ENCODE peak calls at places on chromosomes 7 and 10, in eight cellular contexts. H is transverse colon, L is left ventricle myocardium inferior, N is psoas muscle, A is tibial artery, J is uterus, U is PC-9, D is AG04450. Q is an unnamed sample.

GRCh38 chr10:13880760-13881159 is 294.0 kb downstream of the PRPF18 start:
- DNase-seq in H (no peak), L (no peak), D (no peak), A (no peak), U (no peak), J (no peak), N (no peak), Q (no peak)

GRCh38 chr10:117226813-117227451 is 14.0 kb upstream of the SLC18A2 start:
- DNase-seq in J (no peak), D (no peak), A (no peak), N (no peak), L (no peak), H (peak), U (no peak), Q (peak)

GRCh38 chr10:64518456-64518855 is 997.3 kb downstream of the REEP3 start:
- DNase-seq in N (no peak), A (no peak), H (no peak), J (no peak), D (no peak), L (no peak), U (no peak), Q (no peak)

GRCh38 chr7:106774768-106775551 is 90.1 kb upstream of the PIK3CG start:
- DNase-seq in L (no peak), D (no peak), H (no peak), N (no peak), A (peak), J (no peak), U (no peak), Q (no peak)

GRCh38 chr10:63155388-63156028 is 22.4 kb downstream of the NRBF2 start:
- DNase-seq in L (no peak), N (no peak), D (no peak), A (no peak), H (no peak), U (no peak), J (no peak), Q (no peak)

GRCh38 chr10:118799779-118800178 is 45.0 kb upstream of the CACUL1 start:
- DNase-seq in N (no peak), U (peak), A (no peak), H (no peak), L (no peak), D (no peak), J (no peak), Q (no peak)

GRCh38 chr7:101243786-101244384 is 996 bp downstream of the FIS1 start:
- DNase-seq in J (no peak), L (no peak), A (no peak), U (no peak), D (no peak), H (no peak), N (no peak), Q (no peak)

GRCh38 chr10:121556448-121556847 is 41.8 kb downstream of the FGFR2 start:
- DNase-seq in N (no peak), D (no peak), J (no peak), A (no peak), H (no peak), U (no peak), L (no peak), Q (no peak)

GRCh38 chr7:129719980-129720732 is 108.6 kb downstream of the NRF1 start:
- DNase-seq in U (no peak), N (no peak), A (no peak), J (no peak), D (no peak), L (no peak), H (no peak), Q (no peak)

GRCh38 chr10:75508239-75508813 is 76.9 kb downstream of the LRMDA start:
- DNase-seq in J (peak), H (no peak), U (peak), A (no peak), N (no peak), L (no peak), D (no peak), Q (no peak)

GRCh38 chr7:22900784-22901183 is 78.1 kb upstream of the TOMM7 start:
- DNase-seq in L (no peak), U (no peak), A (no peak), D (no peak), N (no peak), J (no peak), H (no peak), Q (no peak)

GRCh38 chr7:130667593-130668257 is 823 bp downstream of the COPG2 start:
- DNase-seq in H (no peak), U (no peak), J (no peak), A (no peak), N (no peak), L (no peak), D (no peak), Q (no peak)

GRCh38 chr7:108103566-108104298 is 26.4 kb downstream of the LAMB4 start:
- DNase-seq in N (no peak), A (no peak), D (no peak), H (no peak), L (no peak), J (no peak), U (no peak), Q (no peak)

GRCh38 chr10:28285816-28286215 is 17.0 kb downstream of the MPP7 start:
- DNase-seq in J (no peak), N (no peak), H (no peak), D (no peak), U (no peak), A (no peak), L (no peak), Q (no peak)

GRCh38 chr7:55030314-55030713 is 11.5 kb downstream of the EGFR start:
- DNase-seq in D (no peak), N (no peak), J (no peak), U (peak), L (no peak), A (no peak), H (no peak), Q (no peak)

GRCh38 chr10:51804861-51805260 is 105.5 kb upstream of the CSTF2T start:
- DNase-seq in J (no peak), D (peak), U (no peak), A (no peak), N (no peak), H (no peak), L (no peak), Q (no peak)

GRCh38 chr7:77504951-77505350 is 32.1 kb upstream of the PTPN12 start:
- DNase-seq in N (no peak), D (no peak), L (no peak), A (no peak), H (no peak), U (no peak), J (no peak), Q (no peak)

GRCh38 chr7:2870471-2870941 is 26.4 kb upstream of the GNA12 start:
- DNase-seq in J (peak), H (peak), U (peak), N (peak), L (peak), D (no peak), A (peak), Q (peak)

GRCh38 chr7:129615018-129615417 is 3.5 kb downstream of the NRF1 start:
- DNase-seq in H (no peak), L (no peak), J (no peak), D (no peak), N (no peak), A (no peak), U (peak), Q (no peak)

GRCh38 chr10:30219977-30220751 is 128.9 kb downstream of the MTPAP start:
- DNase-seq in L (no peak), J (no peak), U (peak), H (no peak), A (peak), D (no peak), N (no peak), Q (no peak)

GRCh38 chr7:92633211-92633906 is 43.2 kb upstream of the FAM133B start:
- DNase-seq in D (peak), N (no peak), U (peak), A (peak), H (no peak), J (peak), L (no peak), Q (no peak)

GRCh38 chr7:101725911-101726310 is 91.5 kb upstream of the CUX1 start:
- DNase-seq in N (no peak), U (no peak), J (no peak), D (no peak), A (no peak), H (no peak), L (no peak), Q (no peak)

GRCh38 chr10:60394444-60394843 is 4.8 kb upstream of the ANK3 start:
- DNase-seq in H (no peak), L (no peak), N (no peak), U (no peak), A (no peak), J (no peak), D (no peak), Q (no peak)

GRCh38 chr10:132451506-132452215 is 54.7 kb downstream of the PWWP2B start:
- DNase-seq in H (peak), N (peak), U (no peak), A (no peak), D (no peak), J (no peak), L (no peak), Q (no peak)

GRCh38 chr10:44723654-44724053 is 187.5 kb upstream of the TMEM72 start:
- DNase-seq in J (no peak), L (peak), D (no peak), N (peak), A (peak), U (no peak), H (no peak), Q (peak)

GRCh38 chr7:29647020-29647654 is 83.5 kb downstream of the PRR15 start:
- DNase-seq in A (no peak), U (no peak), H (no peak), J (no peak), L (no peak), D (no peak), N (no peak), Q (no peak)

GRCh38 chr7:35676211-35676610 is 18.7 kb downstream of the HERPUD2 start:
- DNase-seq in H (no peak), A (no peak), U (no peak), L (no peak), J (no peak), D (no peak), N (no peak), Q (no peak)
- TF ChIP-seq CTCF in H (no peak), A (no peak), U (no peak), L (no peak), J (no peak), D (no peak), N (no peak), Q (no peak)

DNA sequence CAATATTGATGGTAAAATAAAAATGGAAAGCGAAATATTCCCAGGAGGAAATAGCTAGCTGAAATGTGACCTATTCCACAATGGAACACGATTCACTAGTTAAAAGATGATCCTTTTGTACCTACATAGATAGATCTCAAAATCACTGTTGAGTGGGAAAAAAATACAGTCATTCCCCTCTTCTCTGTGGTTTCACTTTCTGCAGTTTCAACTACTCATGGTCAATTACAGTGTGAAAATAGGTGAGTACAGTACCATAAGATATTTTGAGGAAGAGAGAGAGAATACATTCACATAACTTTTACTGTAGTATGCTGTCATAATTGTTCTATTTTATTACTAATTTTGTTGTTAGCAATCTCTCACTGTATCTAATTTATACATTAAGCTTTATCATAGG is 56.0 kb upstream of the COL13A1 start:
- DNase-seq in A (no peak), L (no peak), J (no peak), H (no peak), D (no peak), N (no peak), U (no peak), Q (no peak)
- H3K27ac ChIP-seq in A (no peak), L (no peak), J (no peak), H (no peak), D (no peak), N (no peak), U (no peak), Q (no peak)

GRCh38 chr7:6403907-6404306 is 43.8 kb downstream of the DAGLB start:
- DNase-seq in H (no peak), L (no peak), D (no peak), U (no peak), N (no peak), J (no peak), A (no peak), Q (no peak)

GRCh38 chr7:6409991-6410693 is 37.6 kb downstream of the DAGLB start:
- DNase-seq in D (no peak), U (no peak), N (peak), A (no peak), L (no peak), H (no peak), J (no peak), Q (no peak)

GRCh38 chr7:6409091-6409490 is 38.7 kb downstream of the DAGLB start:
- DNase-seq in A (no peak), H (no peak), L (no peak), D (no peak), N (peak), J (no peak), U (no peak), Q (no peak)

GRCh38 chr7:6406121-6406520 is 41.6 kb downstream of the DAGLB start:
- DNase-seq in L (no peak), A (no peak), H (no peak), D (no peak), J (no peak), N (no peak), U (no peak), Q (no peak)

DNA sequence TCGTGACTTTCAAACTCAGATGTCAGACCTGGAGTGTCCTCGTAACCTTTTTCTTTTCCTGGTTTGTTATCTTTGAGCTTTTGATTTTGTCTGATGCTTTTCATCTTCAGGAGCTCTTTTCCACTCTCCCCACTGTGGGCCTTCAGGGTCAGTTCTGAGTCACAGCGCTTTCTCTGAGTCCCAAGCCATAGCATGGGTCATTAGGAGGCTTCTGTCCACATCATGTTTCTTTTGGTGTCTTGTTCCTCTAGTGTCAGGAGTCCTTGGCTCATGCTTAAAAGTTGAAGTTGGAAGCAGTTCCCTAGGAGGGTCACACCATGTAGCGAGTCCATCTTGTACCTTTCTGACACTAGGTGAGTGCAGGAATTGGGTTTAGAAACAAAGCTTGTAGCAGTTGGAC is 40.3 kb downstream of the DAGLB start:
- DNase-seq in J (no peak), N (no peak), L (no peak), D (no peak), H (no peak), U (no peak), A (no peak), Q (no peak)
- TF ChIP-seq CTCF in J (no peak), N (no peak), L (no peak), D (no peak), H (no peak), U (no peak), A (no peak), Q (no peak)

GRCh38 chr10:22977751-22978150 is 49.9 kb downstream of the ARMC3 start:
- DNase-seq in L (no peak), D (no peak), N (no peak), U (no peak), A (no peak), H (no peak), J (no peak), Q (no peak)
- H3K27ac ChIP-seq in L (no peak), D (no peak), N (no peak), U (no peak), A (no peak), H (no peak), J (no peak), Q (no peak)

GRCh38 chr10:69232252-69232651 is 12.1 kb downstream of the HKDC1 start:
- DNase-seq in L (no peak), A (no peak), U (peak), J (no peak), H (peak), D (peak), N (no peak), Q (no peak)
- TF ChIP-seq CTCF in L (no peak), A (no peak), U (no peak), J (no peak), H (no peak), D (no peak), N (no peak), Q (no peak)

Q was measured in testis.